ENCODE peak calls at places on chromosomes 12 and 14, in four cellular contexts. R is endothelial cell of umbilical vein, T is K562, X is GM12878. V is an unnamed sample. For H4K20me1, the result is how much of the 10 kb centered on the place peaks cover.

GRCh38 chr12:24133385-24133784 is 183.9 kb upstream of the SOX5 start:
- DNase-seq in R (no peak), T (no peak), X (peak), V (no peak)

GRCh38 chr12:90842477-90842876 is 112.5 kb downstream of the CCER1 start:
- DNase-seq in X (no peak), R (no peak), T (no peak), V (no peak)

GRCh38 chr12:68158427-68158826 is 1.1 kb downstream of the IFNG start:
- DNase-seq in X (no peak), T (peak), R (no peak), V (no peak)

GRCh38 chr12:38746744-38747143 is 158.6 kb downstream of the CPNE8 start:
- DNase-seq in R (no peak), T (no peak), X (no peak), V (no peak)

GRCh38 chr12:32885831-32886230 is 10.7 kb downstream of the PKP2 start:
- DNase-seq in R (no peak), T (no peak), X (no peak), V (no peak)

GRCh38 chr14:93959239-93960107 is 16.9 kb downstream of the ASB2 start:
- DNase-seq in R (peak), X (peak), T (peak), V (peak)

GRCh38 chr12:76980196-76980595 is 85.2 kb downstream of the E2F7 start:
- DNase-seq in T (no peak), R (no peak), X (no peak), V (no peak)

GRCh38 chr14:58899317-58899713 is 261.6 kb downstream of the DACT1 start:
- DNase-seq in X (no peak), R (no peak), T (no peak), V (peak)

GRCh38 chr12:90502070-90502469 is 452.9 kb downstream of the CCER1 start:
- DNase-seq in R (no peak), X (no peak), T (no peak), V (no peak)

GRCh38 chr14:50230601-50231474 is 540 bp downstream of the SOS2 start:
- DNase-seq in R (peak), X (peak), T (peak), V (peak)

GRCh38 chr14:58747181-58747580 is 109.4 kb downstream of the DACT1 start:
- DNase-seq in T (no peak), X (no peak), R (no peak), V (peak)

GRCh38 chr12:47551426-47551851 is 154.4 kb downstream of the RPAP3 start:
- DNase-seq in T (no peak), R (no peak), X (no peak), V (peak)

GRCh38 chr14:99653618-99654017 is 8.7 kb downstream of the HHIPL1 start:
- DNase-seq in X (no peak), R (no peak), T (no peak), V (no peak)

GRCh38 chr14:105337433-105337832 is 22.9 kb downstream of the PACS2 start:
- DNase-seq in X (no peak), R (no peak), T (no peak), V (no peak)

GRCh38 chr14:105343194-105343593 is 28.6 kb downstream of the PACS2 start:
- DNase-seq in T (no peak), X (no peak), R (no peak), V (peak)

GRCh38 chr14:105337966-105338365 is 23.4 kb downstream of the PACS2 start:
- DNase-seq in R (peak), X (no peak), T (no peak), V (no peak)

GRCh38 chr14:105338392-105338791 is 23.8 kb downstream of the PACS2 start:
- DNase-seq in R (no peak), X (no peak), T (no peak), V (no peak)

GRCh38 chr14:105340821-105341408 is 26.4 kb downstream of the PACS2 start:
- DNase-seq in T (no peak), X (no peak), R (peak), V (peak)
- H4K20me1 ChIP-seq in T (under half), X (under half), R (under half), V (half or more)

GRCh38 chr12:104596128-104596799 is 139.5 kb downstream of the CHST11 start:
- DNase-seq in T (no peak), X (no peak), R (no peak), V (peak)
- TF ChIP-seq FOS in T (no peak), X (no peak), R (no peak), V (no peak)

DNA sequence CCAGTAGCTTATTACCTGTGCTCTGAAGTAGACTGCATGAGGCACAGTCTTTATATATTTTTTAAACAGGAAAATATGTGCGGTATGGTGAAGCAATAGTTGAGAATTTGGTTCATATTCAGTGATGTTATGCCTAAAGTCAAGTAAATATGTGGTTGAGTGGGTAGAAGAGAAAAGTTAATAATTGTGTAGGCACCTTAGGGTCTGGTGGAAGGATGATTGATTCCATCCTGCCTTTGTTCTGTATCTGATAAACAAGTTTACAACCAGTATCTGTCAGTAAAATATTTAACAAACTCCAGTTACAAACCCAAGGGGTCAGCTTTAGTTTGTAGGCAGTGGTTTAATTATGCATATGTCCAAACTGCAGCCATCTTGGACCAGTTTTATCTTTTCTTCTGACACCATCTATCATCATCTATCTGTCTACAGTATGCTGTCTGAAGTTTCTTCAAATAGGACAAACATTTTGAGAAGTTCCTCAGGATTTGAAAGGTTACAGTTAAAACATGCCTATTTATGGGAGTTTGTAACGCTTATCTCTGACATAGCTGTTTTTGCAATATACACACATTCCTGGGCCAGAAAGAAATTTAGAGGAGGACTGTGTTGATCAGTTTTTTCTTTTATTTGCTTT is 10.7 kb downstream of the SINHCAF start:
- DNase-seq in R (peak), X (no peak), T (no peak), V (no peak)
- H4K20me1 ChIP-seq in R (under half), X (under half), T (under half), V (half or more)

DNA sequence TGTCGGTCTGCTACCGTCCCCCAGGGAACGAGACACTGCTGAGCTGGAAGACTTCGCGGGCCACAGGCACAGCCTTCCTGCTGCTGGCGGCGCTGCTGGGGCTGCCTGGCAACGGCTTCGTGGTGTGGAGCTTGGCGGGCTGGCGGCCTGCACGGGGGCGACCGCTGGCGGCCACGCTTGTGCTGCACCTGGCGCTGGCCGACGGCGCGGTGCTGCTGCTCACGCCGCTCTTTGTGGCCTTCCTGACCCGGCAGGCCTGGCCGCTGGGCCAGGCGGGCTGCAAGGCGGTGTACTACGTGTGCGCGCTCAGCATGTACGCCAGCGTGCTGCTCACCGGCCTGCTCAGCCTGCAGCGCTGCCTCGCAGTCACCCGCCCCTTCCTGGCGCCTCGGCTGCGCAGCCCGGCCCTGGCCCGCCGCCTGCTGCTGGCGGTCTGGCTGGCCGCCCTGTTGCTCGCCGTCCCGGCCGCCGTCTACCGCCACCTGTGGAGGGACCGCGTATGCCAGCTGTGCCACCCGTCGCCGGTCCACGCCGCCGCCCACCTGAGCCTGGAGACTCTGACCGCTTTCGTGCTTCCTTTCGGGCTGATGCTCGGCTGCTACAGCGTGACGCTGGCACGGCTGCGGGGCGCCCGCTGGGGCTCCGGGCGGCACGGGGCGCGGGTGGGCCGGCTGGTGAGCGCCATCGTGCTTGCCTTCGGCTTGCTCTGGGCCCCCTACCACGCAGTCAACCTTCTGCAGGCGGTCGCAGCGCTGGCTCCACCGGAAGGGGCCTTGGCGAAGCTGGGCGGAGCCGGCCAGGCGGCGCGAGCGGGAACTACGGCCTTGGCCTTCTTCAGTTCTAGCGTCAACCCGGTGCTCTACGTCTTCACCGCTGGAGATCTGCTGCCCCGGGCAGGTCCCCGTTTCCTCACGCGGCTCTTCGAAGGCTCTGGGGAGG is at the start of gene LTB4R:
- DNase-seq in R (peak), X (no peak), T (no peak), V (peak)
- TF ChIP-seq FOS in R (no peak), X (no peak), T (no peak), V (no peak)

GRCh38 chr12:111426341-111427185 is 20.8 kb downstream of the SH2B3 start:
- DNase-seq in R (peak), X (no peak), T (no peak), V (peak)
- H4K20me1 ChIP-seq in R (under half), X (under half), T (under half), V (under half)

DNA sequence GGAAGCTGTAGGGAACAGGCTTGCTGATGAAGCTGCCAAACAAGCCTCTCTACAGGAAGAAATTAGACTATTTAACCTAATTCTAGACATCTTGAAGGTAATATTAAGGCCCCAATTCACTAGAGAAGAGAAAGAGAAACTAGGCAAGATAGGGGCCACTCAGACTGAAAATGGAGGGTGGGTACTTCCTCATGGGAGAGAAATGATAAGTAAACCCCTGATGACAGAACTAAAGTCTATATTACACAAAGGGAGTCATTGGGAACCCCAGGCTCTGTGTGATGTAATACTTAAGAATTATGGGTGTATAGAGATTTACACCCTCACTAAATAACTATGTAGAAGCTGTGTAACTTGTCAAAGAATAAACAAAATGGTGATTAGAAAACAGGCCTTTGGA is 64.3 kb downstream of the APOBEC1 start:
- DNase-seq in X (no peak), T (no peak), R (no peak), V (no peak)
- TF ChIP-seq FOS in X (no peak), T (no peak), R (no peak), V (no peak)

GRCh38 chr12:104524026-104524425 is 67.3 kb downstream of the CHST11 start:
- DNase-seq in X (no peak), R (peak), T (no peak), V (no peak)
- H4K20me1 ChIP-seq in X (under half), R (under half), T (under half), V (under half)

DNA sequence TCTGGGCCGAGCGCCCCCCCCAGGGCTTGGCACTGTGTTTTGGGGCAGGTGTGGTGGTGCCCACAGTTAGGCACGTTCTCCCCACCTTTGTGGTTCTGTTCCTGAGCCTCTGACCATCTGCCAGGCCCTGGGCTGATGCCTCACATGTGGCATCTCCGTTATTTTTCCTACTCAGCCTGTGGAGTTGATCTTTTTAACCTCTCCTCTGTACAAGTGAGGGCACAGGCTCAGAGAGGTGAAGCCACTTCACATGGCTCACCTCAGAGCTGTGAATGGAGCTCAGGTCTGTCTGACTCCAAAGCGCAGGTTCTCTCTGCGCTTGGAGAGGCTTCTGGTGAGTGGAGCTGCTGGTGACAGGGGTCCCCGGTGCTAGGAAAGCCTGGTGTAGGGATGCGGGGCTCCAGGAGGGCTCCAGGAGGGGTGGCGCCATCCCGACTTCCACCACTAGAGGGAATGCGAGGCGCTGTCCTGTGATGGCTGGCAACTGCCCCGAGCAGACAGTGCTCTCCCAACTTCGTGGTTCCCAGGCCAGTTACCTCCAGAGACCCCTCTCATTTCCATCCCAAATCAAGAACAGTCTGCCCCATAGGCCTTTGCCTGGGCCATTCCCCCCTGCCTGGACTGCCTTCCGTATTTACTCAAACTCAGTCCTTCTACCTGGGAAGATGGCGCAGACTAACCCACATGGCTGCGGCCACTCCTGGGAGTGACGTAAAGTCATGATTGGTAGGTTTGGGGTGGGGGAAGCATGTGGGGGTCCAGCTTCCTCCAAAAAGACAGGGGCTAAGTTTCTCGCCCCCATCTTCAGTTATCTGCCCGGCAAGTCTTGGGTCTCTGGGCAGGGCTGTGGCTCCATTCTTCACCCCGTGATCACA is 9.9 kb downstream of the BCL7A start:
- DNase-seq in R (peak), X (no peak), T (peak), V (no peak)
- TF ChIP-seq FOS in R (no peak), X (no peak), T (no peak), V (no peak)